ENCODE peak calls at places on chromosomes 7 and 10, in ten cellular contexts. T, Y, V, H, X, K, Z, O, G and M are unnamed samples.

GRCh38 chr10:61140765-61141392 is 196.9 kb upstream of the RHOBTB1 start:
- DNase-seq in T (peak), Y (no peak), V (peak), H (peak), X (no peak), K (peak), Z (no peak), O (no peak), G (peak), M (peak)

GRCh38 chr7:17319164-17320101 is 21.0 kb downstream of the AHR start:
- DNase-seq in T (no peak), Y (no peak), V (no peak), H (no peak), X (no peak), K (no peak), Z (no peak), O (no peak), G (no peak), M (no peak)

GRCh38 chr10:46520941-46521340 is 35.5 kb downstream of the GPRIN2 start:
- DNase-seq in T (peak), Y (peak), V (no peak), H (no peak), X (no peak), K (no peak), Z (peak), O (peak), G (peak), M (peak)

GRCh38 chr10:79483948-79484347 is 28.4 kb upstream of the EIF5AL1 start:
- DNase-seq in T (no peak), Y (peak), V (no peak), H (no peak), X (no peak), K (no peak), Z (no peak), O (peak), G (peak), M (no peak)

GRCh38 chr10:34960983-34961382 is 129.2 kb downstream of the CUL2 start:
- DNase-seq in T (no peak), Y (no peak), V (no peak), H (peak), X (no peak), K (no peak), Z (no peak), O (no peak), G (no peak), M (no peak)

GRCh38 chr10:85105614-85106013 is 777.2 kb downstream of the CCSER2 start:
- DNase-seq in T (no peak), Y (no peak), V (no peak), H (peak), X (no peak), K (no peak), Z (no peak), O (no peak), G (no peak), M (no peak)

GRCh38 chr7:40733111-40733510 is 598.3 kb downstream of the SUGCT start:
- DNase-seq in T (no peak), Y (no peak), V (no peak), H (peak), X (no peak), K (no peak), Z (no peak), O (no peak), G (no peak), M (no peak)

GRCh38 chr7:70459546-70459945 is 672.4 kb upstream of the GALNT17 start:
- DNase-seq in T (no peak), Y (no peak), V (no peak), H (no peak), X (no peak), K (no peak), Z (no peak), O (no peak), G (no peak), M (no peak)

GRCh38 chr7:87113077-87113476 is 39.2 kb upstream of the DMTF1 start:
- DNase-seq in T (no peak), Y (no peak), V (no peak), H (no peak), X (no peak), K (no peak), Z (no peak), O (no peak), G (no peak), M (no peak)

GRCh38 chr7:114414151-114415053 is at the start of gene FOXP2:
- DNase-seq in T (no peak), Y (no peak), V (no peak), H (peak), X (no peak), K (no peak), Z (no peak), O (no peak), G (no peak), M (no peak)

GRCh38 chr10:133459454-133460207 is 5.9 kb downstream of the SCART1 start:
- DNase-seq in T (peak), Y (no peak), V (no peak), H (no peak), X (peak), K (no peak), Z (no peak), O (no peak), G (no peak), M (no peak)

GRCh38 chr10:133462512-133463305 is 9.0 kb downstream of the SCART1 start:
- DNase-seq in T (no peak), Y (no peak), V (no peak), H (no peak), X (peak), K (no peak), Z (no peak), O (no peak), G (no peak), M (no peak)

GRCh38 chr10:133461027-133461426 is 7.3 kb downstream of the SCART1 start:
- DNase-seq in T (no peak), Y (no peak), V (no peak), H (no peak), X (peak), K (no peak), Z (no peak), O (no peak), G (no peak), M (no peak)

GRCh38 chr10:133460208-133460769 is 6.5 kb downstream of the SCART1 start:
- DNase-seq in T (no peak), Y (no peak), V (no peak), H (no peak), X (peak), K (no peak), Z (no peak), O (no peak), G (no peak), M (no peak)

DNA sequence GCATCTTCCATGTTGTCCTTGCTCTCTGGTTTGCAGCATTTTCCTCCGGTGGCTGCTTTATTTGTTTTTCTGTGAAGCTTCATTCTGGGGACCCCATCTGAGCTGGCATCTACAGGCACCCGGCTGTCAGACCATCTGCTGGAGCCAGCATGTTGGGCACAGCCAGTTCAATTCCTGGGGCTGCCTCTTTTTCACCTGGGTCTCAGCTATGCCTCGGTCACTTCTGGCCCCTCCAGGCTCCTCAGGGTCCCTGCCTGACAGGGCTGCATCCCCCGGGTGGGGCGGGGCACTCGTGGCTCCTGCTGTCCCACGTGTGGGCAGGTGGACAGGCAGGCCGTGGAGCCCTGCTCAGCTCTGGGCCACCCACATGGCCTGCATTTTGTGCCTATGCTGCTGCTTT is 8.1 kb downstream of the SCART1 start:
- DNase-seq in T (no peak), Y (no peak), V (no peak), H (no peak), X (peak), K (no peak), Z (no peak), O (no peak), G (no peak), M (no peak)
- TF ChIP-seq POLR2A in T (no peak), Y (no peak), V (no peak), H (no peak), X (no peak), K (no peak), Z (no peak), O (no peak), G (no peak), M (no peak)

GRCh38 chr10:99526861-99527504 is 5.8 kb upstream of the NKX2-3 start:
- DNase-seq in T (no peak), Y (no peak), V (no peak), H (no peak), X (no peak), K (no peak), Z (no peak), O (no peak), G (no peak), M (no peak)
- TF ChIP-seq POLR2A in T (no peak), Y (no peak), V (no peak), H (no peak), X (no peak), K (no peak), Z (no peak), O (no peak), G (no peak), M (no peak)

GRCh38 chr10:112915590-112916572 is 34.2 kb upstream of the TCF7L2 start:
- DNase-seq in T (peak), Y (no peak), V (no peak), H (peak), X (no peak), K (peak), Z (peak), O (no peak), G (no peak), M (peak)
- TF ChIP-seq POLR2A in T (no peak), Y (no peak), V (no peak), H (no peak), X (no peak), K (no peak), Z (no peak), O (no peak), G (peak), M (no peak)

DNA sequence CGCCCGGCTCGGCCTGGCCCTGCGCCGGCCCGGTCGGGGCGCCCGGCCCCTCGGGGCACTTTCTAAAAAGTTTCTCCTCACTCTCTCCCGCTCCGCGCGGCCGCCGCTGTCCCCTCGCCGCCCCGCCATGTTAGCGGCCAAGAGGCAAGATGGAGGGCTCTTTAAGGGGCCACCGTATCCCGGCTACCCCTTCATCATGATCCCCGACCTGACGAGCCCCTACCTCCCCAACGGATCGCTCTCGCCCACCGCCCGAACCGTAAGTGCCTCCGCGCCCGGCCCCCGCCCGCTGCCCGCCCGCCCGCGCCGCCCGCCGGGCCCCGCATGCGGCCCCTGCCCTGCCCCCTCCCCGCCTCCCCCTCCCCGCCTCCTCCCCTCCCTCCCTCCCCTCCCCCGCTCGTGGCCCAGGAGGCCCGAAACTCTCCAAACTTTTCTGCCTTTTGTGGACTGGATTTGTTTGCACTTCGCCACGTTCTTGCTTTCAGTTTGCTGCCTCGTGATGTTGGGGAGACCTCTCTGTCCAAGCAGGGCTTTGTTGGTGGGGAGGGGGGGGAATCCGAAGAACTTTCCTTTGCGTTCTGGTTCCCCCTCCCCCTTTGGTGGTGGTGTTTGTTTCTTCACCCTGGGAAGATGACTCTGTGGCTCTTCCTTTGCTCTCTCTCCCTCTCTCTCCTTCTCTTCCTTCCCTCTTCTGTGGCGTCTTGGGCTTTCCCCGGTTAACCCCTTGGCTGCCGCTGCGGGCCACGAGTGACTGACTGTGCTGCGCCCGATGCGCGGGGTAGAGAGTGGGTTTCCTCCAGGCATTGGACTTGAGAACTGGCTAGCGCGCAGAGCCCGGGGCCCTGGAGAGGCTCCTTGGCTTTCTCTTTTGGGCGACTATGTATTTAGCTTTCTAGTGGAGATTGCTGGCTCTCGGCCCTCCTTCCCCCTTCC is 1.6 kb downstream of the TCF7L2 start:
- DNase-seq in T (peak), Y (peak), V (peak), H (peak), X (no peak), K (peak), Z (peak), O (peak), G (peak), M (peak)
- TF ChIP-seq POLR2A in T (no peak), Y (no peak), V (peak), H (no peak), X (no peak), K (peak), Z (no peak), O (no peak), G (no peak), M (peak)

GRCh38 chr7:156892821-156893706 is at the start of gene LMBR1:
- DNase-seq in T (peak), Y (peak), V (peak), H (peak), X (peak), K (peak), Z (peak), O (peak), G (peak), M (peak)
- TF ChIP-seq POLR2A in T (no peak), Y (peak), V (peak), H (peak), X (peak), K (peak), Z (peak), O (no peak), G (peak), M (peak)

DNA sequence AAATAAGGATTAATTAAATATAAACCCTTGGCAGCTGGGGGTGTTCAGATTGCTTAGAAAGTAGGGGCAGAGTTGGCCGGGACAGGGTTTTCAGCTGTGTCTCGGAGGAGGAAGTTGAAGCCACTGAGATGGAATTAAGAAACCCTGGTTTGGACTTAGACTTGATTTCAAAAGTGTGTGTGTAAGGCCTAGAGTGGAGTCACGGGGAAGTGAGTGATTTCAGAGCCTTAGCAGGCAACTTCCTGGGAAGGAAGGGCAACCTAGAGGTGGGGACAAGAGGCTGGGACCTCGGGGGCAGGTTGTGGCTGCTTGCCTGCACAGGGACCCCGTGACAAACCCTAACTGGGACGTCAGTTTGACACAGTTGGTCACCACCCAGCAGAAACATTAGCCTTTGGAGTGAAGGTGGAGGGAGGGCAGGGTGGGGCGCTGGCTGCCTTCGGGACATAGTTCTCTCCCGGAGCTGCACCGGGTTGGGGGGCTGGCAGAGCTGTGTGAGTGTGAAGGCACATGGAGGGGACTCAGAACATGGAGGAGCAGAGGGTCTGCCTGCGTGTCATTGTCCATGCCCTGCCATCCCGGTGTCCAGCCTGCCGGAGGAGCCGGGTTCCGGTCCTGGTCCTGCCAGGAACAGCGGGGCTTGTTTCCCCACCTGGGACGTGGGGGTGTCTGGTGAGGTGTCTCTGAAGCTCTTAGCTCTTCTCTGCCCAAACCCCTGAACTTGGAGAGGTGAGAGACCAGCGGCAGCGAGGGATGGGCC is 1.8 kb downstream of the BRI3 start:
- DNase-seq in T (peak), Y (no peak), V (no peak), H (no peak), X (no peak), K (no peak), Z (peak), O (no peak), G (peak), M (no peak)
- TF ChIP-seq POLR2A in T (no peak), Y (peak), V (peak), H (no peak), X (peak), K (no peak), Z (peak), O (no peak), G (peak), M (no peak)

GRCh38 chr10:101617102-101617823 is 29.1 kb downstream of the DPCD start:
- DNase-seq in T (no peak), Y (no peak), V (no peak), H (no peak), X (no peak), K (no peak), Z (no peak), O (no peak), G (peak), M (no peak)
- TF ChIP-seq POLR2A in T (no peak), Y (no peak), V (no peak), H (no peak), X (no peak), K (no peak), Z (no peak), O (no peak), G (no peak), M (no peak)